ENCODE peak calls at places on chromosome 21, in four cellular contexts. One of them, this sample, is unnamed.
A peak's percentile ranks its signal among the peaks of the same experiment; 100 is the strongest.

GRCh38 chr21:37797403-37797802 is 118.9 kb downstream of the KCNJ6 start:
- DNase-seq in adrenal gland: no peak
- DNase-seq in fibroblast of mammary gland: no peak
- DNase-seq in GM06990: no peak
- DNase-seq in this sample: no peak

GRCh38 chr21:27132270-27132669 is 165.4 kb upstream of the ADAMTS5 start:
- DNase-seq in adrenal gland: no peak
- DNase-seq in fibroblast of mammary gland: peak; percentile 49
- DNase-seq in GM06990: no peak
- DNase-seq in this sample: peak; percentile 22

GRCh38 chr21:21464691-21465090 is 466.5 kb downstream of the NCAM2 start:
- DNase-seq in adrenal gland: no peak
- DNase-seq in fibroblast of mammary gland: no peak
- DNase-seq in GM06990: no peak
- DNase-seq in this sample: no peak

GRCh38 chr21:36254106-36254941 is 65.7 kb upstream of the MORC3 start:
- DNase-seq in adrenal gland: no peak
- DNase-seq in fibroblast of mammary gland: no peak
- DNase-seq in GM06990: peak; percentile 41
- DNase-seq in this sample: no peak

GRCh38 chr21:15520811-15521643 is 208.8 kb upstream of the USP25 start:
- DNase-seq in adrenal gland: no peak
- DNase-seq in fibroblast of mammary gland: peak; percentile 6
- DNase-seq in GM06990: no peak
- DNase-seq in this sample: no peak

GRCh38 chr21:34890724-34891609 is 158.1 kb downstream of the RUNX1 start:
- DNase-seq in adrenal gland: peak; percentile 17
- DNase-seq in fibroblast of mammary gland: no peak
- DNase-seq in GM06990: no peak
- DNase-seq in this sample: peak; percentile 74

GRCh38 chr21:42537106-42537742 is 23.6 kb downstream of the SLC37A1 start:
- DNase-seq in adrenal gland: no peak
- DNase-seq in fibroblast of mammary gland: no peak
- DNase-seq in GM06990: no peak
- DNase-seq in this sample: no peak

GRCh38 chr21:25813917-25814316 is 79.1 kb downstream of the GABPA start:
- DNase-seq in adrenal gland: no peak
- DNase-seq in fibroblast of mammary gland: no peak
- DNase-seq in GM06990: no peak
- DNase-seq in this sample: no peak

GRCh38 chr21:44485254-44485793 is 30.0 kb downstream of the LRRC3 start:
- DNase-seq in adrenal gland: no peak
- DNase-seq in fibroblast of mammary gland: peak; percentile 36
- DNase-seq in GM06990: no peak
- DNase-seq in this sample: peak; percentile 6

GRCh38 chr21:32771134-32771523 is 426 bp downstream of the PAXBP1 start:
- DNase-seq in adrenal gland: peak; percentile 58
- DNase-seq in fibroblast of mammary gland: peak; percentile 62
- DNase-seq in GM06990: no peak
- DNase-seq in this sample: peak; percentile 60

GRCh38 chr21:35643176-35643575 is 417.1 kb downstream of the SETD4 start:
- DNase-seq in adrenal gland: no peak
- DNase-seq in fibroblast of mammary gland: peak; percentile 70
- DNase-seq in GM06990: no peak
- DNase-seq in this sample: peak; percentile 13

GRCh38 chr21:34524671-34525601 is 12.9 kb upstream of the KCNE1 start:
- DNase-seq in adrenal gland: no peak
- DNase-seq in fibroblast of mammary gland: peak; percentile 81
- DNase-seq in GM06990: no peak
- DNase-seq in this sample: peak; percentile 68

GRCh38 chr21:25572895-25573310 is 34.4 kb downstream of the MRPL39 start:
- DNase-seq in adrenal gland: no peak
- DNase-seq in fibroblast of mammary gland: no peak
- DNase-seq in GM06990: no peak
- DNase-seq in this sample: peak; percentile 56

GRCh38 chr21:21722736-21723135 is 724.5 kb downstream of the NCAM2 start:
- DNase-seq in adrenal gland: no peak
- DNase-seq in fibroblast of mammary gland: peak; percentile 61
- DNase-seq in GM06990: no peak
- DNase-seq in this sample: no peak

GRCh38 chr21:35017256-35017655 is 31.8 kb downstream of the RUNX1 start:
- DNase-seq in adrenal gland: no peak
- DNase-seq in fibroblast of mammary gland: no peak
- DNase-seq in GM06990: no peak
- DNase-seq in this sample: no peak

GRCh38 chr21:36260030-36260787 is 59.8 kb upstream of the MORC3 start:
- DNase-seq in adrenal gland: peak; percentile 45
- DNase-seq in fibroblast of mammary gland: peak; percentile 68
- DNase-seq in GM06990: no peak
- DNase-seq in this sample: peak; percentile 84

GRCh38 chr21:42525228-42525604 is 11.6 kb downstream of the SLC37A1 start:
- DNase-seq in adrenal gland: no peak
- DNase-seq in fibroblast of mammary gland: peak; percentile 28
- DNase-seq in GM06990: no peak
- DNase-seq in this sample: no peak

GRCh38 chr21:25507522-25507921 is 99.8 kb downstream of the MRPL39 start:
- DNase-seq in adrenal gland: no peak
- DNase-seq in fibroblast of mammary gland: peak; percentile 48
- DNase-seq in GM06990: no peak
- DNase-seq in this sample: no peak

GRCh38 chr21:44507673-44508425 is 32.1 kb downstream of the KRTAP10-1 start:
- DNase-seq in adrenal gland: no peak
- DNase-seq in fibroblast of mammary gland: no peak
- DNase-seq in GM06990: no peak
- DNase-seq in this sample: no peak

GRCh38 chr21:35323947-35324346 is 274.8 kb upstream of the RUNX1 start:
- DNase-seq in adrenal gland: no peak
- DNase-seq in fibroblast of mammary gland: peak; percentile 51
- DNase-seq in GM06990: no peak
- DNase-seq in this sample: peak; percentile 9

GRCh38 chr21:34261841-34262832 is 101.7 kb upstream of the KCNE2 start:
- DNase-seq in adrenal gland: no peak
- DNase-seq in fibroblast of mammary gland: no peak
- DNase-seq in GM06990: no peak
- DNase-seq in this sample: no peak

GRCh38 chr21:43590220-43590619 is 69.1 kb downstream of the HSF2BP start:
- DNase-seq in adrenal gland: no peak
- DNase-seq in fibroblast of mammary gland: peak; percentile 65
- DNase-seq in GM06990: no peak
- DNase-seq in this sample: peak; percentile 38

GRCh38 chr21:44880762-44881585 is 7.5 kb upstream of the PTTG1IP start:
- DNase-seq in adrenal gland: no peak
- DNase-seq in fibroblast of mammary gland: peak; percentile 20
- DNase-seq in GM06990: no peak
- DNase-seq in this sample: peak; percentile 73

GRCh38 chr21:44370027-44370735 is 16.8 kb downstream of the TRPM2 start:
- DNase-seq in adrenal gland: peak; percentile 96
- DNase-seq in fibroblast of mammary gland: peak; percentile 73
- DNase-seq in GM06990: no peak
- DNase-seq in this sample: no peak

GRCh38 chr21:35885942-35886541 is 174.3 kb downstream of the SETD4 start:
- DNase-seq in adrenal gland: no peak
- DNase-seq in fibroblast of mammary gland: no peak
- DNase-seq in GM06990: no peak
- DNase-seq in this sample: no peak

GRCh38 chr21:43659136-43660000 is at the start of the genes HSF2BP and RRP1B:
- DNase-seq in adrenal gland: peak; percentile 79
- DNase-seq in fibroblast of mammary gland: peak; percentile 74
- DNase-seq in GM06990: peak; percentile 89
- DNase-seq in this sample: peak; percentile 79

GRCh38 chr21:39385299-39386145 is 36.6 kb upstream of the HMGN1 start:
- DNase-seq in adrenal gland: peak; percentile 88
- DNase-seq in fibroblast of mammary gland: peak; percentile 72
- DNase-seq in GM06990: peak; percentile 18
- DNase-seq in this sample: peak; percentile 80

GRCh38 chr21:34796518-34797201 is 127.9 kb downstream of the CLIC6 start:
- DNase-seq in adrenal gland: no peak
- DNase-seq in fibroblast of mammary gland: no peak
- DNase-seq in GM06990: no peak
- DNase-seq in this sample: no peak

GRCh38 chr21:39908265-39908923 is 41.2 kb downstream of the PCP4 start:
- DNase-seq in adrenal gland: no peak
- DNase-seq in fibroblast of mammary gland: no peak
- DNase-seq in GM06990: no peak
- DNase-seq in this sample: no peak

GRCh38 chr21:43262427-43262826 is 93.6 kb downstream of the CRYAA start:
- DNase-seq in adrenal gland: no peak
- DNase-seq in fibroblast of mammary gland: no peak
- DNase-seq in GM06990: no peak
- DNase-seq in this sample: no peak

GRCh38 chr21:38478782-38479181 is 19.5 kb downstream of the ERG start:
- DNase-seq in adrenal gland: no peak
- DNase-seq in fibroblast of mammary gland: peak; percentile 6
- DNase-seq in GM06990: no peak
- DNase-seq in this sample: no peak

GRCh38 chr21:33230518-33231324 is 983 bp downstream of the IFNAR2 start:
- DNase-seq in adrenal gland: peak; percentile 28
- DNase-seq in fibroblast of mammary gland: peak; percentile 54
- DNase-seq in GM06990: peak; percentile 81
- DNase-seq in this sample: peak; percentile 50

GRCh38 chr21:25362375-25363267 is 244.7 kb downstream of the MRPL39 start:
- DNase-seq in adrenal gland: no peak
- DNase-seq in fibroblast of mammary gland: no peak
- DNase-seq in GM06990: no peak
- DNase-seq in this sample: no peak

GRCh38 chr21:41170442-41170841 is 2.5 kb downstream of the BACE2 start:
- DNase-seq in adrenal gland: no peak
- DNase-seq in fibroblast of mammary gland: peak; percentile 46
- DNase-seq in GM06990: no peak
- DNase-seq in this sample: peak; percentile 25
- H3K4me3 ChIP-seq in adrenal gland: no peak overlapping the region
- H3K4me3 ChIP-seq in fibroblast of mammary gland: no peak overlapping the region
- H3K4me3 ChIP-seq in GM06990: no peak overlapping the region
- H3K4me3 ChIP-seq in this sample: no peak overlapping the region

GRCh38 chr21:31136891-31137290 is 98.6 kb upstream of the KRTAP19-8 start:
- DNase-seq in adrenal gland: no peak
- DNase-seq in fibroblast of mammary gland: peak; percentile 57
- DNase-seq in GM06990: no peak
- DNase-seq in this sample: peak; percentile 74
- TF ChIP-seq CTCF in adrenal gland: no peak
- TF ChIP-seq CTCF in fibroblast of mammary gland: no peak
- TF ChIP-seq CTCF in GM06990: peak; percentile 61
- TF ChIP-seq CTCF in this sample: no peak

DNA sequence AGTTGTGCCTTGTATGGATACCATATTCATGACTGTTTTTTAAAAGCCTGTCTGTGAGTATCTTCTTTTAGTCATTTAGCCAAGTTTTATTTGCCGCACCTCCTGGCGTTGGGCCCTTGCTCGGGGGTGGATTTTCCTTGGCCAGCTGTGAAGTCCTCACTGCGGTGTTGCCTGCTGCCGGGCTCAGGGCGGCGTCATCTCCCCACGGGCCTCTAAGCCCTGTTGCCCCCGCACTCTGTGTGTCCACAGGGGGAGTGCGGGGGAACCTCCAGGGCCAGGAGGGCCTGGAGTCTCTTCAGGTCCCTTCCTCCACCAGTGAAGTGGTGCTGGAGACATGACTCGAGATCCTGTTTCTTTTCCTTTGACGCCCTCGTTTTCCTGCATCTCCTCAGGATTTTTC is 65.8 kb upstream of the DIP2A start:
- DNase-seq in adrenal gland: no peak
- DNase-seq in fibroblast of mammary gland: peak; percentile 94
- DNase-seq in GM06990: no peak
- DNase-seq in this sample: peak; percentile 45
- H3K4me3 ChIP-seq in adrenal gland: no peak overlapping the region
- H3K4me3 ChIP-seq in fibroblast of mammary gland: no peak overlapping the region
- H3K4me3 ChIP-seq in GM06990: no peak overlapping the region
- H3K4me3 ChIP-seq in this sample: no peak overlapping the region

GRCh38 chr21:31409849-31410762 is 66.0 kb upstream of the TIAM1 start:
- DNase-seq in adrenal gland: no peak
- DNase-seq in fibroblast of mammary gland: no peak
- DNase-seq in GM06990: no peak
- DNase-seq in this sample: no peak

GRCh38 chr21:31408306-31409088 is 64.4 kb upstream of the TIAM1 start:
- DNase-seq in adrenal gland: no peak
- DNase-seq in fibroblast of mammary gland: no peak
- DNase-seq in GM06990: no peak
- DNase-seq in this sample: no peak

GRCh38 chr21:31414601-31415000 is 70.5 kb upstream of the TIAM1 start:
- DNase-seq in adrenal gland: no peak
- DNase-seq in fibroblast of mammary gland: no peak
- DNase-seq in GM06990: no peak
- DNase-seq in this sample: no peak

GRCh38 chr21:31413698-31414097 is 69.6 kb upstream of the TIAM1 start:
- DNase-seq in adrenal gland: no peak
- DNase-seq in fibroblast of mammary gland: no peak
- DNase-seq in GM06990: no peak
- DNase-seq in this sample: no peak

GRCh38 chr21:31410763-31411278 is 66.8 kb upstream of the TIAM1 start:
- DNase-seq in adrenal gland: no peak
- DNase-seq in fibroblast of mammary gland: no peak
- DNase-seq in GM06990: no peak
- DNase-seq in this sample: no peak
- TF ChIP-seq CTCF in adrenal gland: no peak
- TF ChIP-seq CTCF in fibroblast of mammary gland: no peak
- TF ChIP-seq CTCF in GM06990: no peak
- TF ChIP-seq CTCF in this sample: no peak

GRCh38 chr21:28993293-28993629 is 584 bp upstream of the LTN1 start:
- DNase-seq in adrenal gland: no peak
- DNase-seq in fibroblast of mammary gland: no peak
- DNase-seq in GM06990: no peak
- DNase-seq in this sample: no peak
- H3K4me3 ChIP-seq in adrenal gland: no peak overlapping the region
- H3K4me3 ChIP-seq in fibroblast of mammary gland: peak overlapping the region; percentile 30
- H3K4me3 ChIP-seq in GM06990: peak overlapping the region; percentile 64
- H3K4me3 ChIP-seq in this sample: peak overlapping the region; percentile 90